ENCODE peak calls at places on chromosomes 6 and 20, in nine cellular contexts. G is pancreas; X is CD8-positive, alpha-beta T cell; R is tibial artery; V is ovary; I is A549; B is tibial nerve; M is sigmoid colon; O is IMR-90. E is an unnamed sample.

GRCh38 chr6:125745281-125746018 is 4.0 kb upstream of the HEY2 start:
- DNase-seq in R (no peak), B (no peak), O (no peak), V (no peak), M (no peak), X (no peak), I (no peak), G (peak; percentile 11), E (no peak)

GRCh38 chr6:147579667-147580066 is 71.2 kb downstream of the SAMD5 start:
- DNase-seq in X (no peak), B (no peak), G (no peak), M (no peak), O (no peak), R (no peak), V (no peak), I (no peak), E (no peak)

GRCh38 chr6:166584046-166584679 is 2.3 kb downstream of the RAMACL start:
- DNase-seq in V (no peak), O (no peak), B (no peak), M (no peak), X (no peak), G (no peak), R (no peak), I (no peak), E (no peak)

GRCh38 chr6:160921095-160921494 is 70.5 kb upstream of the MAP3K4 start:
- DNase-seq in X (no peak), B (no peak), R (no peak), M (no peak), I (no peak), G (no peak), V (no peak), O (no peak), E (no peak)

GRCh38 chr6:10528170-10528981 is 7.2 kb downstream of the GCNT2 start:
- DNase-seq in V (no peak), O (peak; percentile 55), X (no peak), R (no peak), I (peak; percentile 66), B (no peak), M (no peak), G (peak; percentile 46), E (peak; percentile 6)

GRCh38 chr6:126367849-126368248 is 27.9 kb downstream of the CENPW start:
- DNase-seq in M (no peak), O (no peak), V (no peak), G (no peak), X (no peak), B (no peak), R (no peak), I (no peak), E (no peak)

GRCh38 chr6:150631283-150631981 is 31.7 kb downstream of the PLEKHG1 start:
- DNase-seq in B (no peak), R (no peak), V (peak; percentile 26), I (no peak), M (no peak), X (no peak), O (no peak), G (no peak), E (no peak)

GRCh38 chr20:56373942-56374341 is 15.2 kb downstream of the FAM210B start:
- DNase-seq in O (peak; percentile 98), G (no peak), B (no peak), I (no peak), V (no peak), X (no peak), M (no peak), R (no peak), E (no peak)

GRCh38 chr6:2852921-2853322 is 11.3 kb upstream of the SERPINB1 start:
- DNase-seq in V (no peak), X (no peak), I (no peak), B (no peak), R (no peak), G (peak; percentile 8), O (no peak), M (no peak), E (no peak)

GRCh38 chr20:59608871-59609270 is 4.5 kb downstream of the PHACTR3 start:
- DNase-seq in I (no peak), R (no peak), G (no peak), V (no peak), X (no peak), O (no peak), M (no peak), B (no peak), E (no peak)

GRCh38 chr20:59611286-59611685 is 6.9 kb downstream of the PHACTR3 start:
- DNase-seq in M (no peak), V (no peak), I (no peak), B (no peak), R (no peak), X (no peak), G (no peak), O (no peak), E (no peak)

GRCh38 chr20:59616306-59616705 is 12.0 kb downstream of the PHACTR3 start:
- DNase-seq in G (no peak), I (no peak), M (no peak), V (no peak), X (no peak), B (no peak), R (no peak), O (no peak), E (no peak)

GRCh38 chr20:59618131-59618530 is 13.8 kb downstream of the PHACTR3 start:
- DNase-seq in X (no peak), V (no peak), I (no peak), M (no peak), G (no peak), O (no peak), B (no peak), R (no peak), E (no peak)

DNA sequence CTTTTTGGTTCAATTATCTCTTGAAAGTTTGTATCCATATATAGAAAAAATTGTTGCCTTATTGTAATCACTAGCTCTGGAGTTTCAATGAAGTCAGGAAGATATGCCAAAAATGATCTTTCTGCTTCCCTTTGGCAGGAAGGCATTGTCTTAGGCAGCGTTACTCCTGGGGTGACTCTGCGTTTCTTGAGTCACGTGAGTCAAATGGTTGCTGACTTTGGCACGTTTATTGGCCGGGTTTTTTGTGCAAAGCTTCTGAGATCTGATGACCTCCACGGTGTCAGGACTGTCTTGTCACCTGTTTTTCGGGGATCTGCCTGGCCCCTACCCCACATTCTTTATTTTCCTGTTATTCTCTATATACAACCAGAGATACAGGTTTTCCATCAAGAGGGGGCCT is 10.4 kb downstream of the PHACTR3 start:
- DNase-seq in R (no peak), B (no peak), V (no peak), G (no peak), O (no peak), M (no peak), I (no peak), X (no peak), E (no peak)
- H3K9me3 ChIP-seq in R (no peaks in the 10 kb centered on the region), B (no peaks in the 10 kb centered on the region), V (no peaks in the 10 kb centered on the region), G (no peaks in the 10 kb centered on the region), O (peaks cover 5% of the 10 kb centered on the region), M (no peaks in the 10 kb centered on the region), I (no peaks in the 10 kb centered on the region), X (no peaks in the 10 kb centered on the region), E (no peaks in the 10 kb centered on the region)

GRCh38 chr6:80523531-80523970 is 417.1 kb downstream of the BCKDHB start:
- DNase-seq in G (no peak), X (no peak), B (no peak), O (peak; percentile 52), I (no peak), M (no peak), R (no peak), V (peak; percentile 30), E (no peak)
- TF ChIP-seq CTCF in G (no peak), X (no peak), B (no peak), O (no peak), I (no peak), M (no peak), R (no peak), V (no peak), E (no peak)

GRCh38 chr6:168385380-168385779 is 55.6 kb upstream of the SMOC2 start:
- DNase-seq in R (no peak), V (no peak), B (no peak), M (no peak), G (no peak), X (no peak), O (no peak), I (no peak), E (no peak)
- H3K9me3 ChIP-seq in R (no peaks in the 10 kb centered on the region), V (no peaks in the 10 kb centered on the region), B (no peaks in the 10 kb centered on the region), M (no peaks in the 10 kb centered on the region), G (no peaks in the 10 kb centered on the region), X (no peaks in the 10 kb centered on the region), O (peaks cover 65% of the 10 kb centered on the region), I (peaks cover 3% of the 10 kb centered on the region), E (no peaks in the 10 kb centered on the region)

DNA sequence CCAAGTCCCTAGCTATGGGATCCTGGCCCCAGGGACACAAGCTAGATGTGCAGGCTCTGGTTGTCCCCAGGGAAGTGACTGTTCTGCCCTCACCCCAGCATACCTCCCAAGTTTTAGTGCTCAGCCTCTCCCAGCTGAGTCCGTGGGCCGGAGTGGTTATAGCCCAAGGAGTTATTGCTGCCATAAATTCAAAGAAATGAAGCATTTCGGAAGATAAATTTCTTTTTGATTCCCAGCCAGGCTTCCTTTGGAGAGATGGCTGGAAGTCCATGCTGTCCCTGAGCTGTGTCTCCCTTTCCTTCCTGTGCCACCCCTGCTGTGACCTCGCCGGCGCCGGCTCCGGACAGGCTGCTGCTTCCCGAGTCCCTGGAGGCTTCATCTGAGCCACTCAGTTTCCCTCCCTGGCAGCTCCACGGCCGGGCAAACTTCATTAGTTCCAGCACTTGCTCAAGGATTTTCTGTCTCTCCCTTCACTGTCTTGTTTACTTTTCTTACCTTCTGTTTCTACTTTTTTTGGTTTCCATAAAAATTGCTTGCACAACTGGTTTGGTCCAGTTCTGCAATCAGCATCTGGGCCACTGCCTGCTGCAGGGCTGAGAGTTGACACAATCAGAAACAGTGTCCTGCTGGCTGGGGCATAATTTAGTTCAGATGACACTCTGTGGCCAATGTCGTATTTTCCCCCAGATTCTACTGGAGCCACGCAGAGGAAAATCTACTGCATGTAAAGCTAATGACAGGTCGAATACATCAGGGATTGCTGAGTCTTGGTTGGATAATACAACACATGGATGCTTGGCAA is 225.5 kb downstream of the SYNDIG1 start:
- DNase-seq in V (no peak), G (no peak), M (peak; percentile 53), I (no peak), B (no peak), X (no peak), O (no peak), R (peak; percentile 78), E (no peak)
- TF ChIP-seq CTCF in V (no peak), G (no peak), M (no peak), I (no peak), B (no peak), X (no peak), O (no peak), R (no peak), E (no peak)

GRCh38 chr20:59738851-59739250 is 134.5 kb downstream of the PHACTR3 start:
- DNase-seq in R (no peak), X (no peak), M (no peak), B (no peak), V (no peak), I (no peak), G (no peak), O (no peak), E (no peak)
- H3K9me3 ChIP-seq in R (no peaks in the 10 kb centered on the region), X (no peaks in the 10 kb centered on the region), M (no peaks in the 10 kb centered on the region), B (no peaks in the 10 kb centered on the region), V (no peaks in the 10 kb centered on the region), I (no peaks in the 10 kb centered on the region), G (no peaks in the 10 kb centered on the region), O (peaks cover 25% of the 10 kb centered on the region), E (no peaks in the 10 kb centered on the region)